ENCODE peak calls at places on chromosomes 7 and 10, in nine cellular contexts. D, L, W, C, O, J, Y, F and K are unnamed samples.

GRCh38 chr7:123030631-123031030 is 35.1 kb upstream of the TAS2R16 start:
- DNase-seq in D (no peak), L (no peak), W (no peak), C (no peak), O (no peak), J (no peak), Y (no peak), F (no peak), K (no peak)

GRCh38 chr10:110802090-110802489 is 69.6 kb upstream of the PDCD4 start:
- DNase-seq in D (no peak), L (no peak), W (no peak), C (no peak), O (no peak), J (no peak), Y (no peak), F (no peak), K (no peak)

GRCh38 chr7:105086850-105087249 is 72.8 kb downstream of the KMT2E start:
- DNase-seq in D (no peak), L (no peak), W (no peak), C (no peak), O (no peak), J (no peak), Y (no peak), F (no peak), K (no peak)

GRCh38 chr10:16348891-16349290 is 87.9 kb upstream of the PTER start:
- DNase-seq in D (no peak), L (no peak), W (no peak), C (no peak), O (no peak), J (no peak), Y (no peak), F (no peak), K (no peak)

GRCh38 chr7:5625938-5626337 is 155.5 kb downstream of the RNF216 start:
- DNase-seq in D (no peak), L (peak; percentile 19), W (no peak), C (no peak), O (no peak), J (no peak), Y (peak; percentile 36), F (no peak), K (no peak)

GRCh38 chr10:121662945-121663917 is 65.0 kb upstream of the FGFR2 start:
- DNase-seq in D (no peak), L (no peak), W (no peak), C (no peak), O (no peak), J (no peak), Y (peak; percentile 64), F (no peak), K (peak; percentile 37)

GRCh38 chr10:673492-673891 is 16.0 kb downstream of the DIP2C start:
- DNase-seq in D (no peak), L (no peak), W (no peak), C (no peak), O (no peak), J (no peak), Y (no peak), F (no peak), K (no peak)

GRCh38 chr10:44780461-44780860 is 130.7 kb upstream of the TMEM72 start:
- DNase-seq in D (no peak), L (no peak), W (no peak), C (no peak), O (no peak), J (no peak), Y (no peak), F (no peak), K (no peak)

GRCh38 chr7:137840183-137840779 is 6.5 kb downstream of the DGKI start:
- DNase-seq in D (no peak), L (no peak), W (no peak), C (no peak), O (no peak), J (no peak), Y (no peak), F (no peak), K (no peak)

GRCh38 chr10:109430844-109431243 is 492.5 kb downstream of the XPNPEP1 start:
- DNase-seq in D (no peak), L (no peak), W (no peak), C (no peak), O (no peak), J (no peak), Y (no peak), F (no peak), K (no peak)

GRCh38 chr10:122981066-122981464 is 864 bp downstream of the PSTK start:
- DNase-seq in D (no peak), L (no peak), W (no peak), C (no peak), O (no peak), J (peak; percentile 30), Y (peak; percentile 65), F (no peak), K (peak; percentile 25)

GRCh38 chr10:43596546-43596945 is 9.7 kb upstream of the ZNF485 start:
- DNase-seq in D (no peak), L (no peak), W (no peak), C (no peak), O (no peak), J (no peak), Y (no peak), F (no peak), K (no peak)

GRCh38 chr10:47340613-47341170 is 7.5 kb upstream of the RBP3 start:
- DNase-seq in D (peak; percentile 33), L (peak; percentile 89), W (peak; percentile 13), C (peak; percentile 67), O (peak; percentile 68), J (peak; percentile 40), Y (peak; percentile 83), F (no peak), K (peak; percentile 87)

GRCh38 chr10:6748981-6749630 is 169.0 kb upstream of the PRKCQ start:
- DNase-seq in D (no peak), L (no peak), W (no peak), C (no peak), O (no peak), J (no peak), Y (no peak), F (no peak), K (no peak)

GRCh38 chr7:122622682-122623081 is 76.2 kb downstream of the RNF133 start:
- DNase-seq in D (no peak), L (no peak), W (no peak), C (no peak), O (no peak), J (no peak), Y (no peak), F (no peak), K (no peak)

GRCh38 chr7:5351508-5352265 is 68.9 kb downstream of the SLC29A4 start:
- DNase-seq in D (no peak), L (no peak), W (no peak), C (no peak), O (no peak), J (no peak), Y (no peak), F (no peak), K (no peak)

GRCh38 chr7:142568430-142569097 is 180.7 kb upstream of the PRSS1 start:
- DNase-seq in D (no peak), L (no peak), W (peak; percentile 37), C (no peak), O (no peak), J (no peak), Y (no peak), F (no peak), K (no peak)

GRCh38 chr7:112929411-112929810 is 139.2 kb upstream of the TMEM168 start:
- DNase-seq in D (no peak), L (no peak), W (no peak), C (no peak), O (no peak), J (no peak), Y (no peak), F (no peak), K (no peak)

GRCh38 chr10:59823751-59824150 is 70.5 kb upstream of the MRLN start:
- DNase-seq in D (no peak), L (no peak), W (no peak), C (no peak), O (no peak), J (no peak), Y (no peak), F (no peak), K (no peak)

GRCh38 chr10:103888113-103888841 is 29.7 kb downstream of the STN1 start:
- DNase-seq in D (no peak), L (no peak), W (no peak), C (no peak), O (no peak), J (peak; percentile 67), Y (peak; percentile 51), F (peak; percentile 63), K (peak; percentile 33)

GRCh38 chr7:4712371-4713182 is 30.5 kb downstream of the FOXK1 start:
- DNase-seq in D (no peak), L (no peak), W (no peak), C (no peak), O (no peak), J (peak; percentile 52), Y (peak; percentile 32), F (no peak), K (no peak)

GRCh38 chr7:2701832-2702593 is 14.0 kb downstream of the AMZ1 start:
- DNase-seq in D (no peak), L (peak; percentile 93), W (no peak), C (no peak), O (no peak), J (peak; percentile 16), Y (peak; percentile 66), F (no peak), K (peak; percentile 29)

GRCh38 chr10:28677889-28678686 is 767 bp downstream of the BAMBI start:
- DNase-seq in D (no peak), L (peak; percentile 84), W (no peak), C (peak; percentile 21), O (no peak), J (no peak), Y (peak; percentile 40), F (no peak), K (peak; percentile 55)

GRCh38 chr7:116271980-116272886 is 61.9 kb downstream of the TES start:
- DNase-seq in D (no peak), L (no peak), W (no peak), C (no peak), O (no peak), J (peak; percentile 47), Y (peak; percentile 7), F (peak; percentile 67), K (no peak)

GRCh38 chr10:6232846-6233724 is 30.4 kb downstream of the PFKFB3 start:
- DNase-seq in D (no peak), L (no peak), W (no peak), C (no peak), O (no peak), J (no peak), Y (peak; percentile 12), F (no peak), K (no peak)

GRCh38 chr7:52705768-52706167 is 329.7 kb upstream of the POM121L12 start:
- DNase-seq in D (no peak), L (no peak), W (no peak), C (no peak), O (no peak), J (no peak), Y (no peak), F (no peak), K (no peak)

GRCh38 chr7:14759785-14760184 is 142.8 kb downstream of the DGKB start:
- DNase-seq in D (no peak), L (no peak), W (no peak), C (no peak), O (no peak), J (no peak), Y (no peak), F (no peak), K (no peak)

GRCh38 chr10:11699546-11700097 is 42.6 kb upstream of the ECHDC3 start:
- DNase-seq in D (no peak), L (no peak), W (no peak), C (no peak), O (no peak), J (no peak), Y (no peak), F (no peak), K (no peak)